ENCODE peak calls at places on chromosomes 12 and 14, in seven cellular contexts. One of them, this sample, is unnamed.

GRCh38 chr12:6942331-6942665 is 1.3 kb upstream of the RNU7-1 start:
- DNase-seq in GM18507: no peak
- DNase-seq in ELR: no peak
- DNase-seq in activated CD8-positive, alpha-beta memory T cell treated with anti-CD3 and anti-CD28 coated beads for 48 hours: no peak
- DNase-seq in naive B cell: no peak
- DNase-seq in M059J: peak
- DNase-seq in activated T-helper 1 cell treated with Interleukin-2 at 50 U/mL for 16 hours: no peak
- DNase-seq in this sample: no peak

GRCh38 chr12:27523305-27523641 is 733 bp upstream of the PPFIBP1 start:
- DNase-seq in M059J: no peak
- DNase-seq in activated CD8-positive, alpha-beta memory T cell treated with anti-CD3 and anti-CD28 coated beads for 48 hours: no peak
- DNase-seq in ELR: no peak
- DNase-seq in naive B cell: no peak
- DNase-seq in activated T-helper 1 cell treated with Interleukin-2 at 50 U/mL for 16 hours: no peak
- DNase-seq in GM18507: no peak
- DNase-seq in this sample: no peak

GRCh38 chr14:73789996-73790581 is 61.5 kb upstream of the PTGR2 start:
- DNase-seq in GM18507: no peak
- DNase-seq in activated T-helper 1 cell treated with Interleukin-2 at 50 U/mL for 16 hours: no peak
- DNase-seq in activated CD8-positive, alpha-beta memory T cell treated with anti-CD3 and anti-CD28 coated beads for 48 hours: no peak
- DNase-seq in ELR: peak
- DNase-seq in naive B cell: no peak
- DNase-seq in M059J: peak
- DNase-seq in this sample: no peak

GRCh38 chr12:100266163-100266801 is 597 bp downstream of the DEPDC4 start:
- DNase-seq in M059J: no peak
- DNase-seq in activated CD8-positive, alpha-beta memory T cell treated with anti-CD3 and anti-CD28 coated beads for 48 hours: no peak
- DNase-seq in naive B cell: no peak
- DNase-seq in activated T-helper 1 cell treated with Interleukin-2 at 50 U/mL for 16 hours: no peak
- DNase-seq in GM18507: no peak
- DNase-seq in ELR: no peak
- DNase-seq in this sample: no peak

GRCh38 chr14:102798926-102799325 is 21.7 kb downstream of the TRAF3 start:
- DNase-seq in naive B cell: no peak
- DNase-seq in ELR: no peak
- DNase-seq in activated CD8-positive, alpha-beta memory T cell treated with anti-CD3 and anti-CD28 coated beads for 48 hours: no peak
- DNase-seq in GM18507: no peak
- DNase-seq in M059J: no peak
- DNase-seq in activated T-helper 1 cell treated with Interleukin-2 at 50 U/mL for 16 hours: no peak
- DNase-seq in this sample: no peak

GRCh38 chr14:90378249-90378648 is 18.6 kb upstream of the CALM1 start:
- DNase-seq in GM18507: no peak
- DNase-seq in M059J: no peak
- DNase-seq in naive B cell: no peak
- DNase-seq in activated T-helper 1 cell treated with Interleukin-2 at 50 U/mL for 16 hours: no peak
- DNase-seq in activated CD8-positive, alpha-beta memory T cell treated with anti-CD3 and anti-CD28 coated beads for 48 hours: no peak
- DNase-seq in ELR: no peak
- DNase-seq in this sample: no peak

GRCh38 chr12:46371718-46372130 is 849 bp downstream of the SLC38A2 start:
- DNase-seq in ELR: peak
- DNase-seq in naive B cell: no peak
- DNase-seq in activated T-helper 1 cell treated with Interleukin-2 at 50 U/mL for 16 hours: peak
- DNase-seq in GM18507: peak
- DNase-seq in M059J: no peak
- DNase-seq in activated CD8-positive, alpha-beta memory T cell treated with anti-CD3 and anti-CD28 coated beads for 48 hours: no peak
- DNase-seq in this sample: no peak

GRCh38 chr12:49232940-49233841 is 31.7 kb upstream of the TUBA1C start:
- DNase-seq in M059J: peak
- DNase-seq in activated CD8-positive, alpha-beta memory T cell treated with anti-CD3 and anti-CD28 coated beads for 48 hours: no peak
- DNase-seq in ELR: no peak
- DNase-seq in activated T-helper 1 cell treated with Interleukin-2 at 50 U/mL for 16 hours: no peak
- DNase-seq in GM18507: no peak
- DNase-seq in naive B cell: no peak
- DNase-seq in this sample: peak

GRCh38 chr12:26195250-26195640 is at the start of gene SSPN:
- DNase-seq in activated T-helper 1 cell treated with Interleukin-2 at 50 U/mL for 16 hours: no peak
- DNase-seq in M059J: peak
- DNase-seq in naive B cell: peak
- DNase-seq in activated CD8-positive, alpha-beta memory T cell treated with anti-CD3 and anti-CD28 coated beads for 48 hours: no peak
- DNase-seq in GM18507: no peak
- DNase-seq in ELR: peak
- DNase-seq in this sample: no peak

GRCh38 chr12:40552868-40553267 is 139.4 kb upstream of the CNTN1 start:
- DNase-seq in activated T-helper 1 cell treated with Interleukin-2 at 50 U/mL for 16 hours: no peak
- DNase-seq in naive B cell: no peak
- DNase-seq in GM18507: no peak
- DNase-seq in activated CD8-positive, alpha-beta memory T cell treated with anti-CD3 and anti-CD28 coated beads for 48 hours: no peak
- DNase-seq in ELR: no peak
- DNase-seq in M059J: peak
- DNase-seq in this sample: no peak

GRCh38 chr14:23153891-23154796 is 29.3 kb downstream of the SLC7A8 start:
- DNase-seq in naive B cell: no peak
- DNase-seq in activated T-helper 1 cell treated with Interleukin-2 at 50 U/mL for 16 hours: no peak
- DNase-seq in GM18507: no peak
- DNase-seq in ELR: peak
- DNase-seq in activated CD8-positive, alpha-beta memory T cell treated with anti-CD3 and anti-CD28 coated beads for 48 hours: no peak
- DNase-seq in M059J: peak
- DNase-seq in this sample: no peak

GRCh38 chr12:110640275-110641025 is 26.5 kb downstream of the TCTN1 start:
- DNase-seq in GM18507: no peak
- DNase-seq in activated CD8-positive, alpha-beta memory T cell treated with anti-CD3 and anti-CD28 coated beads for 48 hours: no peak
- DNase-seq in activated T-helper 1 cell treated with Interleukin-2 at 50 U/mL for 16 hours: no peak
- DNase-seq in ELR: no peak
- DNase-seq in M059J: no peak
- DNase-seq in naive B cell: no peak
- DNase-seq in this sample: no peak

GRCh38 chr12:121033625-121034349 is 5.3 kb downstream of the OASL start:
- DNase-seq in activated T-helper 1 cell treated with Interleukin-2 at 50 U/mL for 16 hours: peak
- DNase-seq in activated CD8-positive, alpha-beta memory T cell treated with anti-CD3 and anti-CD28 coated beads for 48 hours: peak
- DNase-seq in ELR: peak
- DNase-seq in naive B cell: no peak
- DNase-seq in GM18507: no peak
- DNase-seq in M059J: peak
- DNase-seq in this sample: no peak

GRCh38 chr14:93892923-93893549 is 34.1 kb upstream of the FAM181A start:
- DNase-seq in activated T-helper 1 cell treated with Interleukin-2 at 50 U/mL for 16 hours: peak
- DNase-seq in activated CD8-positive, alpha-beta memory T cell treated with anti-CD3 and anti-CD28 coated beads for 48 hours: peak
- DNase-seq in ELR: peak
- DNase-seq in M059J: peak
- DNase-seq in naive B cell: peak
- DNase-seq in GM18507: peak
- DNase-seq in this sample: peak

GRCh38 chr12:118922405-118922804 is 58.9 kb upstream of the SRRM4 start:
- DNase-seq in ELR: no peak
- DNase-seq in GM18507: no peak
- DNase-seq in activated CD8-positive, alpha-beta memory T cell treated with anti-CD3 and anti-CD28 coated beads for 48 hours: no peak
- DNase-seq in activated T-helper 1 cell treated with Interleukin-2 at 50 U/mL for 16 hours: no peak
- DNase-seq in naive B cell: no peak
- DNase-seq in M059J: no peak
- DNase-seq in this sample: no peak

GRCh38 chr12:53223391-53224267 is 8.4 kb downstream of the RARG start:
- DNase-seq in M059J: no peak
- DNase-seq in naive B cell: no peak
- DNase-seq in GM18507: no peak
- DNase-seq in activated CD8-positive, alpha-beta memory T cell treated with anti-CD3 and anti-CD28 coated beads for 48 hours: no peak
- DNase-seq in activated T-helper 1 cell treated with Interleukin-2 at 50 U/mL for 16 hours: no peak
- DNase-seq in ELR: peak
- DNase-seq in this sample: no peak

GRCh38 chr14:24817638-24818053 is 183.7 kb upstream of the GZMB start:
- DNase-seq in naive B cell: no peak
- DNase-seq in ELR: peak
- DNase-seq in activated T-helper 1 cell treated with Interleukin-2 at 50 U/mL for 16 hours: no peak
- DNase-seq in GM18507: no peak
- DNase-seq in activated CD8-positive, alpha-beta memory T cell treated with anti-CD3 and anti-CD28 coated beads for 48 hours: no peak
- DNase-seq in M059J: no peak
- DNase-seq in this sample: no peak

GRCh38 chr14:74364271-74364880 is 16.1 kb downstream of the VRTN start:
- DNase-seq in naive B cell: no peak
- DNase-seq in M059J: no peak
- DNase-seq in ELR: no peak
- DNase-seq in GM18507: no peak
- DNase-seq in activated CD8-positive, alpha-beta memory T cell treated with anti-CD3 and anti-CD28 coated beads for 48 hours: no peak
- DNase-seq in activated T-helper 1 cell treated with Interleukin-2 at 50 U/mL for 16 hours: no peak
- DNase-seq in this sample: no peak

GRCh38 chr14:74974364-74975058 is 19.1 kb upstream of the PGF start:
- DNase-seq in M059J: no peak
- DNase-seq in ELR: no peak
- DNase-seq in activated CD8-positive, alpha-beta memory T cell treated with anti-CD3 and anti-CD28 coated beads for 48 hours: no peak
- DNase-seq in activated T-helper 1 cell treated with Interleukin-2 at 50 U/mL for 16 hours: no peak
- DNase-seq in naive B cell: no peak
- DNase-seq in GM18507: no peak
- DNase-seq in this sample: no peak

GRCh38 chr14:31320922-31321779 is 99.2 kb downstream of the HEATR5A start:
- DNase-seq in activated T-helper 1 cell treated with Interleukin-2 at 50 U/mL for 16 hours: no peak
- DNase-seq in activated CD8-positive, alpha-beta memory T cell treated with anti-CD3 and anti-CD28 coated beads for 48 hours: no peak
- DNase-seq in GM18507: no peak
- DNase-seq in ELR: no peak
- DNase-seq in naive B cell: no peak
- DNase-seq in M059J: no peak
- DNase-seq in this sample: no peak

GRCh38 chr12:93742086-93742934 is 65.1 kb downstream of the CRADD start:
- DNase-seq in GM18507: peak
- DNase-seq in ELR: peak
- DNase-seq in naive B cell: peak
- DNase-seq in activated CD8-positive, alpha-beta memory T cell treated with anti-CD3 and anti-CD28 coated beads for 48 hours: peak
- DNase-seq in activated T-helper 1 cell treated with Interleukin-2 at 50 U/mL for 16 hours: peak
- DNase-seq in M059J: peak
- DNase-seq in this sample: peak

GRCh38 chr12:27396416-27396815 is 50.1 kb upstream of the SMCO2 start:
- DNase-seq in naive B cell: no peak
- DNase-seq in activated T-helper 1 cell treated with Interleukin-2 at 50 U/mL for 16 hours: no peak
- DNase-seq in M059J: no peak
- DNase-seq in activated CD8-positive, alpha-beta memory T cell treated with anti-CD3 and anti-CD28 coated beads for 48 hours: no peak
- DNase-seq in GM18507: no peak
- DNase-seq in ELR: no peak
- DNase-seq in this sample: no peak

GRCh38 chr14:61171687-61172086 is 109.5 kb downstream of the TMEM30B start:
- DNase-seq in GM18507: no peak
- DNase-seq in naive B cell: no peak
- DNase-seq in activated CD8-positive, alpha-beta memory T cell treated with anti-CD3 and anti-CD28 coated beads for 48 hours: no peak
- DNase-seq in activated T-helper 1 cell treated with Interleukin-2 at 50 U/mL for 16 hours: no peak
- DNase-seq in M059J: no peak
- DNase-seq in ELR: no peak
- DNase-seq in this sample: no peak

GRCh38 chr12:89256060-89256459 is 96.2 kb downstream of the DUSP6 start:
- DNase-seq in activated T-helper 1 cell treated with Interleukin-2 at 50 U/mL for 16 hours: no peak
- DNase-seq in GM18507: no peak
- DNase-seq in ELR: no peak
- DNase-seq in naive B cell: no peak
- DNase-seq in M059J: no peak
- DNase-seq in activated CD8-positive, alpha-beta memory T cell treated with anti-CD3 and anti-CD28 coated beads for 48 hours: no peak
- DNase-seq in this sample: no peak

GRCh38 chr12:117857632-117858274 is 111.0 kb downstream of the KSR2 start:
- DNase-seq in M059J: peak
- DNase-seq in activated CD8-positive, alpha-beta memory T cell treated with anti-CD3 and anti-CD28 coated beads for 48 hours: no peak
- DNase-seq in GM18507: no peak
- DNase-seq in naive B cell: peak
- DNase-seq in ELR: peak
- DNase-seq in activated T-helper 1 cell treated with Interleukin-2 at 50 U/mL for 16 hours: peak
- DNase-seq in this sample: no peak

GRCh38 chr12:91373086-91373485 is 190.5 kb upstream of the DCN start:
- DNase-seq in activated CD8-positive, alpha-beta memory T cell treated with anti-CD3 and anti-CD28 coated beads for 48 hours: no peak
- DNase-seq in M059J: no peak
- DNase-seq in ELR: no peak
- DNase-seq in naive B cell: no peak
- DNase-seq in GM18507: no peak
- DNase-seq in activated T-helper 1 cell treated with Interleukin-2 at 50 U/mL for 16 hours: no peak
- DNase-seq in this sample: no peak

GRCh38 chr12:57545809-57546437 is 1.1 kb downstream of the DCTN2 start:
- DNase-seq in ELR: peak
- DNase-seq in activated T-helper 1 cell treated with Interleukin-2 at 50 U/mL for 16 hours: no peak
- DNase-seq in activated CD8-positive, alpha-beta memory T cell treated with anti-CD3 and anti-CD28 coated beads for 48 hours: no peak
- DNase-seq in M059J: no peak
- DNase-seq in naive B cell: no peak
- DNase-seq in GM18507: no peak
- DNase-seq in this sample: no peak

GRCh38 chr12:124683330-124683662 is 115.9 kb upstream of the NCOR2 start:
- DNase-seq in M059J: peak
- DNase-seq in activated T-helper 1 cell treated with Interleukin-2 at 50 U/mL for 16 hours: no peak
- DNase-seq in naive B cell: no peak
- DNase-seq in activated CD8-positive, alpha-beta memory T cell treated with anti-CD3 and anti-CD28 coated beads for 48 hours: no peak
- DNase-seq in ELR: no peak
- DNase-seq in GM18507: no peak
- DNase-seq in this sample: no peak

GRCh38 chr14:105839425-105840265 is 313.3 kb downstream of the TMEM121 start:
- DNase-seq in activated T-helper 1 cell treated with Interleukin-2 at 50 U/mL for 16 hours: no peak
- DNase-seq in naive B cell: no peak
- DNase-seq in ELR: no peak
- DNase-seq in GM18507: no peak
- DNase-seq in activated CD8-positive, alpha-beta memory T cell treated with anti-CD3 and anti-CD28 coated beads for 48 hours: no peak
- DNase-seq in M059J: no peak
- DNase-seq in this sample: no peak

This sample was measured in NCI-H2227 treated with DMSO at 0.1 percent for 48 hours.